ENCODE peak calls at places on chromosomes 16 and 17, in four cellular contexts. Q is uterus, Z is GM06990, D is spleen. N is an unnamed sample.

GRCh38 chr16:85433477-85433876 is 179.6 kb upstream of the GSE1 start:
- DNase-seq in Q (no peak), Z (no peak), D (no peak), N (no peak)

GRCh38 chr17:35588196-35588920 is 1.2 kb downstream of the AP2B1 start:
- DNase-seq in Q (no peak), Z (no peak), D (no peak), N (no peak)

GRCh38 chr17:66775262-66775661 is 59.7 kb upstream of the CACNG5 start:
- DNase-seq in Q (no peak), Z (no peak), D (no peak), N (no peak)

GRCh38 chr17:59754547-59754946 is 47.1 kb downstream of the VMP1 start:
- DNase-seq in Q (no peak), Z (no peak), D (no peak), N (no peak)

GRCh38 chr16:62638964-62639861 is 603.0 kb upstream of the CDH8 start:
- DNase-seq in Q (no peak), Z (peak; percentile 68), D (no peak), N (no peak)

GRCh38 chr16:85180047-85180878 is 68.0 kb upstream of the CIBAR2 start:
- DNase-seq in Q (no peak), Z (no peak), D (no peak), N (no peak)

GRCh38 chr17:65759532-65759931 is 198.1 kb upstream of the AXIN2 start:
- DNase-seq in Q (no peak), Z (no peak), D (no peak), N (no peak)

GRCh38 chr17:45128331-45128730 is 4.0 kb downstream of the PLCD3 start:
- DNase-seq in Q (no peak), Z (no peak), D (no peak), N (no peak)

GRCh38 chr16:63337264-63337663 is 1301.0 kb upstream of the CDH8 start:
- DNase-seq in Q (no peak), Z (no peak), D (no peak), N (no peak)

GRCh38 chr16:24701521-24701951 is 27.9 kb upstream of the TNRC6A start:
- DNase-seq in Q (no peak), Z (no peak), D (no peak), N (no peak)

GRCh38 chr16:27685802-27686201 is 135.9 kb downstream of the KATNIP start:
- DNase-seq in Q (no peak), Z (no peak), D (no peak), N (no peak)

GRCh38 chr16:49158029-49158642 is 123.5 kb downstream of the CBLN1 start:
- DNase-seq in Q (no peak), Z (no peak), D (no peak), N (no peak)

GRCh38 chr16:74874912-74875311 is 100.3 kb upstream of the FA2H start:
- DNase-seq in Q (no peak), Z (no peak), D (no peak), N (no peak)

GRCh38 chr16:19029980-19030379 is 37.4 kb upstream of the COQ7 start:
- DNase-seq in Q (no peak), Z (no peak), D (no peak), N (no peak)

GRCh38 chr17:32755045-32755805 is 121.7 kb downstream of the MYO1D start:
- DNase-seq in Q (no peak), Z (peak; percentile 15), D (no peak), N (no peak)

GRCh38 chr17:76469991-76470739 is 2.8 kb downstream of the AANAT start:
- DNase-seq in Q (no peak), Z (no peak), D (no peak), N (no peak)

GRCh38 chr17:50966163-50966666 is 100.1 kb upstream of the TOB1 start:
- DNase-seq in Q (no peak), Z (no peak), D (no peak), N (no peak)

GRCh38 chr17:17349724-17350106 is 46.5 kb downstream of the NT5M start:
- DNase-seq in Q (no peak), Z (no peak), D (peak; percentile 41), N (no peak)

GRCh38 chr16:14669776-14670175 is 24.3 kb downstream of the PLA2G10 start:
- DNase-seq in Q (no peak), Z (no peak), D (no peak), N (no peak)

GRCh38 chr16:53433509-53433908 is 762 bp upstream of the RBL2 start:
- DNase-seq in Q (no peak), Z (no peak), D (no peak), N (no peak)

GRCh38 chr16:11087691-11088431 is 143.5 kb downstream of the CLEC16A start:
- DNase-seq in Q (no peak), Z (no peak), D (no peak), N (no peak)

GRCh38 chr17:28612936-28613872 is 781 bp downstream of the RSKR start:
- DNase-seq in Q (peak; percentile 26), Z (no peak), D (peak; percentile 43), N (peak; percentile 26)

GRCh38 chr16:56734429-56734828 is 4.5 kb downstream of the NUP93 start:
- DNase-seq in Q (no peak), Z (no peak), D (no peak), N (no peak)

GRCh38 chr17:48103379-48103715 is 2.1 kb upstream of the CBX1 start:
- DNase-seq in Q (no peak), Z (no peak), D (peak; percentile 51), N (no peak)

GRCh38 chr17:48104440-48104839 is 3.1 kb upstream of the SNX11 start:
- DNase-seq in Q (no peak), Z (no peak), D (peak; percentile 47), N (no peak)

GRCh38 chr17:48110722-48111121 is 3.2 kb downstream of the SNX11 start:
- DNase-seq in Q (no peak), Z (peak; percentile 45), D (peak; percentile 47), N (no peak)

GRCh38 chr17:48106802-48107136 is 797 bp upstream of the SNX11 start:
- DNase-seq in Q (no peak), Z (no peak), D (peak; percentile 77), N (no peak)

GRCh38 chr17:48107137-48108055 is at the start of gene SNX11:
- DNase-seq in Q (peak; percentile 84), Z (peak; percentile 93), D (peak; percentile 98), N (peak; percentile 89)
- TF ChIP-seq CTCF in Q (peak; percentile 3), Z (peak; percentile 19), D (no peak), N (no peak)

GRCh38 chr16:76639685-76640289 is 362.6 kb downstream of the CNTNAP4 start:
- DNase-seq in Q (no peak), Z (no peak), D (no peak), N (no peak)
- TF ChIP-seq CTCF in Q (no peak), Z (peak; percentile 36), D (no peak), N (no peak)

GRCh38 chr17:3827124-3827773 is 18.8 kb downstream of the NCBP3 start:
- DNase-seq in Q (peak; percentile 31), Z (no peak), D (no peak), N (no peak)
- TF ChIP-seq CTCF in Q (peak; percentile 29), Z (peak; percentile 82), D (peak; percentile 62), N (no peak)

GRCh38 chr16:77961811-77962210 is 60.5 kb upstream of the CLEC3A start:
- DNase-seq in Q (no peak), Z (no peak), D (no peak), N (no peak)
- TF ChIP-seq CTCF in Q (no peak), Z (no peak), D (no peak), N (no peak)

GRCh38 chr16:66487580-66488235 is 60.6 kb downstream of the BEAN1 start:
- DNase-seq in Q (peak; percentile 11), Z (no peak), D (no peak), N (no peak)
- TF ChIP-seq CTCF in Q (no peak), Z (no peak), D (no peak), N (no peak)

N was measured in activated B cell treated with CpG ODN at 0.5 μM for 24 hours.